ENCODE peak calls at places on chromosome 20, in seven cellular contexts. A is HCT116, P is HepG2, L is K562, Z is H1, I is SK-N-SH, T is GM12878. U is an unnamed sample.
A peak's percentile ranks its signal among the peaks of the same experiment; 100 is the strongest.

GRCh38 chr20:61678437-61678836 is 387.2 kb downstream of the TAF4 start:
- DNase-seq in P (no peak), Z (no peak), I (no peak), L (no peak), A (no peak), T (no peak), U (no peak)

GRCh38 chr20:10536531-10536930 is 101.4 kb downstream of the SLX4IP start:
- DNase-seq in I (no peak), A (no peak), Z (peak; percentile 47), T (no peak), P (peak; percentile 61), L (no peak), U (peak; percentile 68)

GRCh38 chr20:41003143-41003932 is 25.3 kb upstream of the TOP1 start:
- DNase-seq in P (peak; percentile 99), A (peak; percentile 98), T (no peak), L (peak; percentile 75), I (no peak), Z (peak; percentile 33), U (no peak)

GRCh38 chr20:57570145-57570850 is 9.4 kb downstream of the PCK1 start:
- DNase-seq in L (no peak), I (no peak), T (no peak), A (no peak), P (no peak), Z (no peak), U (no peak)

GRCh38 chr20:43550456-43550855 is 8.4 kb upstream of the SGK2 start:
- DNase-seq in T (no peak), A (no peak), I (no peak), L (no peak), P (no peak), Z (no peak), U (no peak)

GRCh38 chr20:25318471-25319240 is 70.8 kb downstream of the PYGB start:
- DNase-seq in L (no peak), Z (no peak), I (no peak), P (no peak), T (peak; percentile 88), A (no peak), U (no peak)

GRCh38 chr20:21235713-21236445 is 67.3 kb upstream of the XRN2 start:
- DNase-seq in A (peak; percentile 51), T (no peak), P (peak; percentile 77), I (peak; percentile 65), L (peak; percentile 56), Z (no peak), U (peak; percentile 19)

GRCh38 chr20:25006431-25007167 is 14.0 kb upstream of the APMAP start:
- DNase-seq in A (no peak), T (no peak), P (no peak), Z (no peak), I (no peak), L (no peak), U (no peak)

GRCh38 chr20:37886851-37887297 is 16.1 kb upstream of the VSTM2L start:
- DNase-seq in P (peak; percentile 79), I (peak; percentile 48), A (no peak), L (peak; percentile 61), Z (no peak), T (peak; percentile 9), U (no peak)

GRCh38 chr20:25073544-25073943 is 8.4 kb downstream of the VSX1 start:
- DNase-seq in I (no peak), L (no peak), Z (no peak), P (no peak), T (no peak), A (no peak), U (no peak)

GRCh38 chr20:56244259-56244658 is 4.3 kb upstream of the MC3R start:
- DNase-seq in I (no peak), Z (no peak), A (no peak), L (no peak), T (no peak), P (no peak), U (peak; percentile 40)

GRCh38 chr20:43409041-43409913 is 48.4 kb upstream of the SRSF6 start:
- DNase-seq in P (peak; percentile 50), L (peak; percentile 57), I (peak; percentile 39), T (peak; percentile 7), Z (peak; percentile 39), A (peak; percentile 51), U (peak; percentile 77)

GRCh38 chr20:50844430-50845100 is 49.7 kb downstream of the BCAS4 start:
- DNase-seq in I (no peak), L (peak; percentile 53), P (peak; percentile 25), Z (no peak), T (peak; percentile 83), A (peak; percentile 67), U (no peak)

GRCh38 chr20:18543216-18543615 is 24.0 kb upstream of the SMIM26 start:
- DNase-seq in Z (no peak), A (no peak), L (no peak), I (no peak), P (no peak), T (no peak), U (no peak)

GRCh38 chr20:24996449-24997195 is 4.1 kb upstream of the APMAP start:
- DNase-seq in P (no peak), Z (no peak), L (no peak), T (no peak), I (no peak), A (no peak), U (no peak)

GRCh38 chr20:31652917-31653385 is 15.2 kb downstream of the COX4I2 start:
- DNase-seq in P (no peak), A (no peak), T (no peak), Z (no peak), I (peak; percentile 67), L (no peak), U (no peak)

GRCh38 chr20:19815553-19815991 is 57.5 kb downstream of the RIN2 start:
- DNase-seq in P (peak; percentile 70), L (no peak), Z (no peak), T (no peak), A (peak; percentile 70), I (no peak), U (no peak)

GRCh38 chr20:36439040-36439730 is 102.1 kb upstream of the MYL9 start:
- DNase-seq in L (peak; percentile 82), I (peak; percentile 86), P (peak; percentile 59), T (no peak), A (peak; percentile 32), Z (peak; percentile 60), U (peak; percentile 78)

DNA sequence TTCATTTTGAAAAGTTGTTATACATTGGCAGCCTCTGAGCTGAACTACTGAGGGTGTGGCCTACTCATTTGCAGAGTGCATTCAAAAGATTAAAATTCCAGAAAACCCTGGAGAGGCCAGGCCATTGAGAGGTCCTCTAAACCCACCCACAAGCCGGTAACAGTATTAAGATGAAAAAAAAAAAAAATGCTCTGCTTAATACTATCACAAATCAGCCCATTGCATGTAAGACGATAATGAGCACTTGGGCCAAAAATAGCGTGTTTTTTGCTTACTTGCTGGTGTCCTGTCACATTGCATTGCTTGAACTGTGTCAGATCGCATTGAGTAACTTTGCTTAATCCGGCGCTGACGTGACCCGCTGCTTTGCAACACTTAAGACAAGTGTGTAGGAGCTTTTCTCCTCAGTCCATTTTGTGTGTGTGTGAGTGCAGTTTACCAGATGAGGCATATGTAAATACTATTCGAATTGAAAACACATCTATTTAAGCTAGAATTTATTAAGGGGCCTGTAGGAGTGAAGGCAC is 170.6 kb downstream of the TSHZ2 start:
- DNase-seq in T (no peak), L (no peak), A (no peak), I (no peak), Z (no peak), P (no peak), U (no peak)
- TF ChIP-seq JUND in T (no peak), L (no peak), A (no peak), I (no peak), Z (no peak), P (no peak), U (no peak)

GRCh38 chr20:63835031-63835858 is 4.2 kb upstream of the ZBTB46 start:
- DNase-seq in T (no peak), A (peak; percentile 90), Z (peak; percentile 73), I (peak; percentile 90), L (peak; percentile 86), P (peak; percentile 96), U (peak; percentile 100)
- TF ChIP-seq JUND in T (no peak), A (no peak), Z (no peak), I (no peak), L (no peak), P (no peak), U (no peak)

DNA sequence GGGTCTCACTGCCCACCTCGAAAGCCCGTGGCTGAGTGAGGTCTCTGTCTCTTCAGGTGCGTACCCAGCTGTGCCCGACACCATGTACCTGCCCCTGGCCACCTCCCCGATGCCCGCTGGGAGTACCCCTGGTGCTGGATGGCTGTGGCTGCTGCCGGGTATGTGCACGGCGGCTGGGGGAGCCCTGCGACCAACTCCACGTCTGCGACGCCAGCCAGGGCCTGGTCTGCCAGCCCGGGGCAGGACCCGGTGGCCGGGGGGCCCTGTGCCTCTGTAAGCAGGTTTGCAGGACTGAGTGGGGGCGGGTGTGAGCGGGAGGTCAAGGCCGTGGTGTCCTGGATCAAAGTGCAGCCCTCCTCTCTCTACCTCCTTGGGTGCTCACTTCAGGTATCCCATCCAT is 4.7 kb downstream of the CCN5 start:
- DNase-seq in T (no peak), A (no peak), L (no peak), P (no peak), Z (no peak), I (no peak), U (no peak)
- TF ChIP-seq JUND in T (no peak), A (no peak), L (no peak), P (no peak), Z (no peak), I (no peak), U (no peak)

DNA sequence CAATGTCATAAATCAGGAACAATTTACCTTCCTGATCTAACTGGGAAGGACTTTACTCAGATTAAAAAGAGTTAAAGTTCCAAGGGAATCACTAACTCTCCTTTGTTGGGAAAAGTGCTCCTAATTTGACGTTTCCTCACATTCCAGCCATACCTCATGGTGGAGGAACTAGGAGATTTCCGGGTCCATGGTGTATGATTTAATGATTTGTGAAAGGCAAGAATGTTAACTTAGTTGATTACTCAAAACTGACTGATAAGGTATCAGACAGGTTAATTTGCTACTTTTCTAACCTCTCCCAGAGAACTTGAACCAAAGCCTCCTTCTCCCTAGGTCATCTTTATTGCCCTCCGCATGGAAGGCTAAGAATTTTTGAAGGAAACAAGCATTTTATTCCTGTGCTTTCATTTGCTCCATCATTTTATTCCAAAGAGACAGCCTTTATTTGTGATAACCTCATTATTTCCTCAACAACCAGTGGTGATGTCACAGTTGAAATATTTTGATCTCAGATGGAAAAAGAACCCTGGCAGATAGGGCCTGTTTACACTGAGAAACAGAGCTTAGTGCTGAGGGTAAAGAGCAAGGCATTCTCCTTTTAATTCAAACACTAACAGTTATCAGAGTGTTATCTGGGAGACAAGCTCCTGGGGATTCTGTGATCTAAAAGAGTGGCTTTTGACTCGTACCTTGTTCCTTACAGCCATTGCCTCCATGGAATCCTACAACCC is 57.5 kb upstream of the BMP2 start:
- DNase-seq in T (no peak), A (no peak), I (no peak), P (peak; percentile 24), Z (no peak), L (no peak), U (no peak)
- TF ChIP-seq JUND in T (no peak), A (no peak), I (no peak), P (no peak), Z (no peak), L (no peak), U (no peak)

DNA sequence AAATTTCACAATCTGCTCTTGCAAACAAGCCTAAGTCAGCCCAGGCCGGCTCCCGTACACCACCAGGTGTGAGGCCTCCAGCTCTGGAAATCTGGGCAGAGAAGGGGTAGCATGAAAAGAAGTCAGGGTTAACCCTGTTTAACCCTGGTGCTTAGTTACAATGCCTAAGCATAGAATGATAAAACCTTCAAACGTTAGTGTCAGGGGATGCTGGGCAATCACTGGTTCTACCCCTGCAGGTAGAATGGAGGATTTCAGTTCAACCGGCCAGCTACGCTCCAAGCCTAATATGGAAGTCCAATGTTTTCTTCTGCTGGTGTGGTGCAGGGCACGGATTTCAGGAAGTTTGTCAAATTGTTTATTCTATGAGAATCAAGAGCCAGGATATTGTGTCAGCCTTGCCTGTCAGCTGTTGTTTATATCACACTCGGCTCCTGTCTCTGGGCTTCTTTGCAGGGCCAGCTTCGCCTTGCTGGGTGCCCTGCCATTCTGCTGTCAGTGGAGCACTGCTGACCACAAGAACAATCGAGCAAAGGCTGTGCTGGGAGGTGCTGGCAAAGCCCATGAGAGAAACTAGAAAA is 20.2 kb upstream of the CD93 start:
- DNase-seq in T (no peak), Z (no peak), I (no peak), P (no peak), L (no peak), A (no peak), U (no peak)
- TF ChIP-seq JUND in T (no peak), Z (no peak), I (no peak), P (no peak), L (no peak), A (no peak), U (no peak)